ENCODE peak calls at places on chromosomes 3 and 15, in six cellular contexts. G is GM12878, T is PC-9, U is right atrium auricular region, Y is AG04450, X is heart left ventricle. P is an unnamed sample.

GRCh38 chr3:132486086-132486485 is 68.8 kb downstream of the DNAJC13 start:
- DNase-seq in U (no peak), T (no peak), Y (no peak), G (no peak), X (no peak), P (peak; percentile 48)

GRCh38 chr15:83164409-83165404 is 42.9 kb downstream of the HDGFL3 start:
- DNase-seq in T (no peak), U (no peak), Y (peak; percentile 24), X (no peak), G (no peak), P (peak; percentile 46)

GRCh38 chr3:37532168-37532567 is 329.5 kb upstream of the CTDSPL start:
- DNase-seq in T (no peak), Y (no peak), U (no peak), X (no peak), G (no peak), P (no peak)

GRCh38 chr3:82973810-82974209 is 1212.4 kb upstream of the GBE1 start:
- DNase-seq in T (no peak), U (no peak), X (no peak), G (no peak), Y (no peak), P (no peak)

GRCh38 chr3:150434263-150434662 is 26.2 kb downstream of the TSC22D2 start:
- DNase-seq in U (no peak), Y (no peak), T (no peak), X (no peak), G (no peak), P (no peak)

GRCh38 chr15:75149911-75150709 is 51.6 kb upstream of the C15orf39 start:
- DNase-seq in X (no peak), T (no peak), Y (no peak), U (no peak), G (no peak), P (peak; percentile 92)

GRCh38 chr15:63292771-63293170 is 15.4 kb downstream of the APH1B start:
- DNase-seq in U (no peak), X (no peak), T (no peak), G (no peak), Y (no peak), P (peak; percentile 36)

GRCh38 chr3:27971600-27971999 is 249.5 kb upstream of the EOMES start:
- DNase-seq in X (no peak), U (no peak), Y (no peak), T (no peak), G (no peak), P (peak; percentile 13)

GRCh38 chr3:85321892-85322291 is 363.1 kb downstream of the CADM2 start:
- DNase-seq in G (no peak), Y (no peak), U (no peak), X (no peak), T (no peak), P (no peak)

GRCh38 chr15:79339588-79340314 is 28.8 kb downstream of the TMED3 start:
- DNase-seq in G (no peak), Y (peak; percentile 10), U (no peak), T (peak; percentile 3), X (no peak), P (peak; percentile 29)

GRCh38 chr15:88454867-88455810 is 12.0 kb downstream of the MRPL46 start:
- DNase-seq in U (no peak), T (peak; percentile 51), G (no peak), Y (peak; percentile 33), X (peak; percentile 32), P (peak; percentile 75)

GRCh38 chr3:58041826-58042324 is 33.7 kb downstream of the FLNB start:
- DNase-seq in G (peak; percentile 88), Y (peak; percentile 71), T (peak; percentile 38), X (no peak), U (no peak), P (no peak)

GRCh38 chr3:197406266-197406665 is 107.9 kb upstream of the DLG1 start:
- DNase-seq in X (peak; percentile 30), T (no peak), U (no peak), Y (no peak), G (no peak), P (no peak)

GRCh38 chr3:46673151-46674030 is 20.1 kb downstream of the ALS2CL start:
- DNase-seq in X (no peak), T (no peak), G (no peak), U (no peak), Y (no peak), P (no peak)

GRCh38 chr3:148450819-148451218 is 246.9 kb upstream of the AGTR1 start:
- DNase-seq in T (no peak), X (no peak), G (no peak), U (no peak), Y (no peak), P (no peak)

GRCh38 chr15:70559223-70559823 is 204.0 kb downstream of the UACA start:
- DNase-seq in T (no peak), G (no peak), Y (no peak), U (no peak), X (peak; percentile 49), P (peak; percentile 52)

GRCh38 chr3:179677884-179678283 is 25.0 kb downstream of the USP13 start:
- DNase-seq in T (no peak), X (no peak), U (no peak), G (no peak), Y (no peak), P (no peak)

GRCh38 chr3:143831208-143831607 is 17.1 kb downstream of the SLC9A9 start:
- DNase-seq in X (no peak), G (no peak), T (peak; percentile 14), Y (no peak), U (no peak), P (peak; percentile 50)

GRCh38 chr15:95287774-95288173 is 1042.7 kb upstream of the NR2F2 start:
- DNase-seq in X (no peak), Y (no peak), U (no peak), T (no peak), G (no peak), P (no peak)

GRCh38 chr15:95286316-95286880 is 1044.1 kb upstream of the NR2F2 start:
- DNase-seq in T (no peak), G (no peak), Y (no peak), U (no peak), X (no peak), P (no peak)

GRCh38 chr15:95286911-95287769 is 1043.4 kb upstream of the NR2F2 start:
- DNase-seq in X (no peak), Y (no peak), T (no peak), U (no peak), G (peak; percentile 28), P (no peak)

GRCh38 chr15:95284487-95284886 is 1046.0 kb upstream of the NR2F2 start:
- DNase-seq in Y (no peak), U (no peak), T (no peak), X (no peak), G (no peak), P (no peak)

DNA sequence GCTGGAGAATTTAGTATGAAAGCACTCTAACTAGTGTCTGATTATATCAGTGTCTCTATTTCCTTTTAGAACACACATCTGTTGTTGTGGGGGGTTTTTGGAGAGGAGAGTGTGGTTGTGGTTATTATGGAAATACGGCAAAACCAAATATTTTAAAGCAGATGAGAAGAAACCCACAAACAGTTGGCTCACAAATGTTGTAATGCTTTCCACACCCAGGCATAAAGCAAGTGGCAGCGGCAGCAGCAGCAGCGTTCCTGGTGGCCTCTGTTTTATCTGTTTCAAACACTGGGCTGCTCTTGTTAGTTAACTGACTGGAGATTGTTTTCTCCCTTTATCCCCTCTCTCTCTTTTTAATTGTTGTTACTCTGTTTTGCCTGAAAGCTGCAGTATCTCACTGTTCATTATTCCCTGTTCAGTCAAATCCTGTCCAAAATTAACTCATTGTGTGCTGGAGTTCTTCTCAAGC is 1045.5 kb upstream of the NR2F2 start:
- DNase-seq in T (no peak), Y (no peak), G (no peak), U (no peak), X (no peak), P (peak; percentile 48)
- TF ChIP-seq CTCF in T (no peak), Y (peak; percentile 28), G (peak; percentile 4), U (no peak), X (no peak), P (no peak)

DNA sequence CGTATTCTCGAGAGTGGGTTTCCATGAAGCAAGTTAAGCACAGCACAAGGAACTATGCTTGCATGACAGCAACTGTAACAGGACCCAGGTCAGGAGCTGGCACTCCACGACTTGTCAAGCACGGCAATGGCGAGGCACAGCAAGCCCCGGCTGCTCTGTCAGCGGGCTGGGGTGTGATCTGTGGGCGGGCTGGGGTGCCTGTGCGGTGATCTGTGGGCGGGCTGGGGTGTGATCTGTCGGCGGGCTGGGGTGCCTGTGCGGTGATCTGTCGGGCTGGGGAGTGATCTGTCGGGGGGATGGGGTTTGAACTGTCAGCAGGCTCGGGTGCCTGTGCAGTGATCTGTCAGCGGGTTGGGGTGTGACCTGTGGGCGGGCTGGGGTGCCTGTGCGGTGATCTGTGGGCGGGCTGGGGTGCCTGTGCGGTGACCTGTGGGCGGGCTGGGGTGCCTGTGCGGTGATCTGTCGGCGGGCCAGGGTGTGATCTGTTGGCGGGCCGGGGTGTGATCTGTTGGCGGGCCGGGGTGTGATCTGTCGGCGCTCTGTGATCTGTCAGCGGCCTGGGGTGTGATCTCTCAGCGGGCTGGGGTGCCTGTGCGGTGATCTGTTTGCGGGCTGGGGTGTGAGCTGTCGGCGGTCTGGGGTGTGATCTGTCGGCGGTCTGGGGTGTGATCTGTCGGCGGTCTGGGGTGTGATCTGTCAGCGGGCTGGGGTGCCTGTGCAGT is 205.7 kb downstream of the XXYLT1 start:
- DNase-seq in Y (no peak), U (no peak), G (no peak), T (no peak), X (peak; percentile 37), P (no peak)
- TF ChIP-seq CTCF in Y (no peak), U (no peak), G (no peak), T (no peak), X (no peak), P (no peak)

GRCh38 chr3:122305818-122306621 is 19.0 kb upstream of the CSTA start:
- DNase-seq in Y (no peak), T (peak; percentile 24), X (no peak), G (no peak), U (no peak), P (peak; percentile 20)
- TF ChIP-seq CTCF in Y (peak; percentile 7), T (peak; percentile 53), X (no peak), G (peak; percentile 35), U (no peak), P (no peak)

GRCh38 chr3:9800529-9800928 is 7.6 kb downstream of the ARPC4 start:
- DNase-seq in X (no peak), G (no peak), T (no peak), Y (no peak), U (no peak), P (no peak)
- TF ChIP-seq CTCF in X (no peak), G (peak; percentile 21), T (peak; percentile 65), Y (peak; percentile 44), U (no peak), P (peak; percentile 38)

DNA sequence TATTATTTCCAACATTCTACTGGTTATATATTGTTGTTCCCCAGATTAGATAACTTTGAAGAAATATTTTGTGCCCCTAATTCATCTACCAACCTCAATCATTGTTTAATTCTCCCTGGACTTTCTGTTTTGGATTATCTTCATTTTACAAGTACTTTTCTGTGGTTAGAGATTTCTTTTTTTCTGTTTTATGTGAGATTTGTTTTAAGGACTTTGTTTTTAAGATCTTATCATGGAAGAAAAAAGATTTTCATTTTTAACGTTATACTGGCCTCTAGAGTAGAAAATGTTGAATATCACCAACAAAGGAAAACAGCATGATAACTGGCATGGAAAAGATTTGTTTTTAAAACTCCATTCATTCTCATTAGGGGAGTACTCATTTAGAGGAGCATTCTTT is 210.9 kb upstream of the KCNMB2 start:
- DNase-seq in Y (peak; percentile 15), G (no peak), U (no peak), X (no peak), T (no peak), P (peak; percentile 49)
- TF ChIP-seq CTCF in Y (peak; percentile 51), G (no peak), U (peak; percentile 61), X (peak; percentile 61), T (peak; percentile 72), P (peak; percentile 16)

GRCh38 chr3:17195856-17196604 is 311.3 kb downstream of the PLCL2 start:
- DNase-seq in G (peak; percentile 83), T (no peak), X (no peak), Y (no peak), U (no peak), P (peak; percentile 48)
- TF ChIP-seq CTCF in G (peak; percentile 32), T (no peak), X (peak; percentile 15), Y (peak; percentile 22), U (peak; percentile 50), P (no peak)

P was measured in foreskin fibroblast.